ENCODE peak calls at places on chromosomes 2 and 18, in nine cellular contexts. D is PC-9, A is transverse colon, W is brain microvascular endothelial cell, L is cardiac fibroblast, Z is cardiac muscle cell, U is psoas muscle, E is GM23338, C is adrenal gland. T is an unnamed sample.

GRCh38 chr2:156165742-156166141 is 166.8 kb downstream of the NR4A2 start:
- DNase-seq in D (no peak), A (no peak), W (no peak), L (no peak), Z (no peak), U (no peak), E (no peak), C (no peak), T (no peak)

GRCh38 chr2:191637182-191638078 is 40.5 kb upstream of the NABP1 start:
- DNase-seq in D (peak), A (no peak), W (no peak), L (peak), Z (no peak), U (no peak), E (no peak), C (no peak), T (no peak)

GRCh38 chr2:17606851-17607250 is 66.4 kb downstream of the VSNL1 start:
- DNase-seq in D (no peak), A (no peak), W (no peak), L (no peak), Z (no peak), U (no peak), E (no peak), C (no peak), T (no peak)

GRCh38 chr2:236928353-236929153 is 157.1 kb upstream of the COPS8 start:
- DNase-seq in D (no peak), A (no peak), W (no peak), L (no peak), Z (no peak), U (no peak), E (no peak), C (no peak), T (no peak)

GRCh38 chr2:10668402-10669012 is 21.3 kb downstream of the NOL10 start:
- DNase-seq in D (peak), A (no peak), W (peak), L (peak), Z (peak), U (no peak), E (peak), C (no peak), T (peak)

GRCh38 chr2:133710613-133711012 is 142.3 kb upstream of the NCKAP5 start:
- DNase-seq in D (no peak), A (no peak), W (no peak), L (peak), Z (no peak), U (no peak), E (no peak), C (no peak), T (no peak)

GRCh38 chr18:64183674-64184073 is 34.8 kb upstream of the LINC00305 start:
- DNase-seq in D (no peak), A (no peak), W (no peak), L (no peak), Z (no peak), U (no peak), E (no peak), C (no peak), T (no peak)

GRCh38 chr18:35728676-35729075 is 147.1 kb downstream of the GALNT1 start:
- DNase-seq in D (no peak), A (no peak), W (no peak), L (peak), Z (no peak), U (no peak), E (no peak), C (no peak), T (no peak)

GRCh38 chr18:60053747-60054304 is 154.0 kb downstream of the PMAIP1 start:
- DNase-seq in D (peak), A (no peak), W (peak), L (peak), Z (peak), U (no peak), E (peak), C (peak), T (no peak)

DNA sequence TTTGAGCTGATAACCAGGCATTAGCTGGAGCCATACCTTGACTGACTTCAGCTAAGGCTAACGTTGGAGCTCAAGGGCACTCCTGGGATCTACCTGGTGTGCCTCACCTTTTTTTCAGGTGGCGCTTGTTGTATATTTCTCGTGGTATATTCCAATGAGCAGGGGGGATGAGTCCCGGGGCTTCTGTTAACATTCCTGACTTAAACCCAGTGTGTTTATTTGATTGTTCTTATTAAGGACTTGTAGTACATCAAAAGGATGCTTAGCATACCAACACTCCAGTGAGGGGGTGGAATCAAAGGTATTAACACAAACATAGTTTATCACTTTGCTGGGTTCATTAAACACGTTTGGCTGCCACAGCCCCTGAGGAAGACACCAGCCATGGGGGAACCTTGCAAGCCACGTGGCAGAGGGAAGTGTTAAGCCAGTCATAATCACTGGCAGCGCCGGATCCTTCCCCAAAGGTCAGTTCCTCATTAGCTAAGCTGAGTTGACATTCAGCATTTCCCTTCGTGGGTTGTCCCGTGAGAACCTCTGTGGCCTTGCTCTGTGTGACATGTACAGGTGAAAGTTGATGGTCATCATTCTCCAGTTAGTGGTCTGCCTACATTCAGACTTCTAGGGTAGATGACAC is 119.5 kb upstream of the MCFD2 start:
- DNase-seq in D (peak), A (peak), W (no peak), L (no peak), Z (no peak), U (peak), E (peak), C (peak), T (no peak)
- H3K4me3 ChIP-seq in D (peak), A (no peak), W (no peak), L (no peak), Z (no peak), U (no peak), E (no peak), C (no peak), T (no peak)

DNA sequence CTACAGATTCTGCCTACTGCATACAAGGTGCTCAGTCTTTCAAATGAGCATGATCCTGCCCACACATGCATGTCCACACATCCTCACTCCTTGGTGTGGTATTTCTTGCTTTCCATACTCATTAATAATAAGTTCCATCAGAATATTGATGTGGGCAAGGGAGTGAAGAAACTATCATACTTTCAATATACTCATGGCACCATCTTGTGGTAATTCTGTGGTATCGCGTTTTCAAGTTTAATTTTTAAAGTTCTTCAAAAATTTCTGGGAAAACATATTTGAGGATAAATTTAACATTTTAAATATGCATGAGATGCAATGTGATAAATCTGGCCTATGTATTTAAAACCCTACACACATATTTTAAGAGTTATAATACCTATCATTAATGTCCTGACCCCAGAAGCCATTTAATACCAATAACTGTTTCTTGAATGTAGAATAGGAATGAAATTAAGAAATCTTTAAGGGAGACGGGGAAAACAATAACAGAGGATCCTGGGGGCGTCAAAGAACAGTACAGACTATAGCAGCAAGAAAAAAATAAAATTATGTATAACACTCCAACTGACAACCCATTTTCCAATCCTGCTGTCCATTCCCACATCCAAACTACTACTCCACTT is 110.1 kb downstream of the ZNF385B start:
- DNase-seq in D (no peak), A (no peak), W (no peak), L (peak), Z (peak), U (no peak), E (peak), C (no peak), T (no peak)
- H3K4me3 ChIP-seq in D (no peak), A (no peak), W (no peak), L (no peak), Z (no peak), U (no peak), E (no peak), C (no peak), T (no peak)

DNA sequence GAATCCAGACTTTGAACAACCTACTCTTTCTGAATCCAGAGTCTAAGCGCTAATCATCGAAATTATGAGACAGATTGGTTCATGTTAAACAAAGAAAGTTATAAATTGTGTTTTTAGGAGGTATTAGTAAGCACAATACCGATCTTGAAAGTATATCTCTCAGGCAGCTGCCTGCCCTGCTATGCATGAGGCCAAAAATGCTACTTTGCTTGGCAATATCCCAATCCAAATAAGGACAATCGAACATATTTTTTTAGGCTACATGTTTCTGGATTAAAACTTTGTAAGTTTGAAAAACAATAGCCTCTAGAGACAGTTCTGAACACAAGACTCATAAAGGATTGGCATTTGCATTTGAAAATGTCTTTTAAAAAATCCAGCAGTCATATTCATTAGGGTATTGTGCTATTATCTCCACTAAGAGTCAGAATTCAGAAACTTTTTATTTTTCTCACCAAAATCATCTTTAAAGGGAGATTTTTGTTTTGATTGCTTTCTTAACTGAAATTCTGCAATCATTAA is 167.1 kb downstream of the PDE1A start:
- DNase-seq in D (no peak), A (no peak), W (peak), L (peak), Z (no peak), U (no peak), E (no peak), C (no peak), T (no peak)
- H3K4me3 ChIP-seq in D (no peak), A (no peak), W (no peak), L (no peak), Z (no peak), U (no peak), E (no peak), C (no peak), T (no peak)

GRCh38 chr2:152255918-152256317 is 79.1 kb upstream of the FMNL2 start:
- DNase-seq in D (no peak), A (no peak), W (no peak), L (peak), Z (no peak), U (no peak), E (no peak), C (no peak), T (no peak)

GRCh38 chr2:152250421-152251100 is 75.0 kb upstream of the STAM2 start:
- DNase-seq in D (no peak), A (no peak), W (no peak), L (no peak), Z (no peak), U (no peak), E (no peak), C (no peak), T (no peak)

GRCh38 chr2:152254486-152254885 is 78.9 kb upstream of the STAM2 start:
- DNase-seq in D (no peak), A (no peak), W (no peak), L (no peak), Z (no peak), U (no peak), E (no peak), C (no peak), T (no peak)

GRCh38 chr2:152247337-152247695 is 71.8 kb upstream of the STAM2 start:
- DNase-seq in D (no peak), A (no peak), W (peak), L (peak), Z (no peak), U (no peak), E (no peak), C (no peak), T (no peak)

GRCh38 chr2:152251811-152252210 is 76.2 kb upstream of the STAM2 start:
- DNase-seq in D (no peak), A (no peak), W (no peak), L (no peak), Z (no peak), U (no peak), E (no peak), C (no peak), T (no peak)
- H3K4me3 ChIP-seq in D (no peak), A (no peak), W (no peak), L (no peak), Z (no peak), U (no peak), E (no peak), C (no peak), T (no peak)

GRCh38 chr2:110861616-110862260 is 129.4 kb downstream of the ACOXL start:
- DNase-seq in D (no peak), A (no peak), W (no peak), L (no peak), Z (no peak), U (no peak), E (no peak), C (no peak), T (no peak)

GRCh38 chr2:110858135-110858737 is 125.9 kb downstream of the ACOXL start:
- DNase-seq in D (no peak), A (peak), W (no peak), L (no peak), Z (no peak), U (no peak), E (peak), C (no peak), T (no peak)

GRCh38 chr2:110863726-110864125 is 131.4 kb downstream of the ACOXL start:
- DNase-seq in D (no peak), A (no peak), W (no peak), L (no peak), Z (no peak), U (no peak), E (no peak), C (no peak), T (no peak)

GRCh38 chr2:110860620-110861019 is 128.2 kb downstream of the ACOXL start:
- DNase-seq in D (no peak), A (no peak), W (no peak), L (no peak), Z (no peak), U (no peak), E (no peak), C (no peak), T (no peak)

DNA sequence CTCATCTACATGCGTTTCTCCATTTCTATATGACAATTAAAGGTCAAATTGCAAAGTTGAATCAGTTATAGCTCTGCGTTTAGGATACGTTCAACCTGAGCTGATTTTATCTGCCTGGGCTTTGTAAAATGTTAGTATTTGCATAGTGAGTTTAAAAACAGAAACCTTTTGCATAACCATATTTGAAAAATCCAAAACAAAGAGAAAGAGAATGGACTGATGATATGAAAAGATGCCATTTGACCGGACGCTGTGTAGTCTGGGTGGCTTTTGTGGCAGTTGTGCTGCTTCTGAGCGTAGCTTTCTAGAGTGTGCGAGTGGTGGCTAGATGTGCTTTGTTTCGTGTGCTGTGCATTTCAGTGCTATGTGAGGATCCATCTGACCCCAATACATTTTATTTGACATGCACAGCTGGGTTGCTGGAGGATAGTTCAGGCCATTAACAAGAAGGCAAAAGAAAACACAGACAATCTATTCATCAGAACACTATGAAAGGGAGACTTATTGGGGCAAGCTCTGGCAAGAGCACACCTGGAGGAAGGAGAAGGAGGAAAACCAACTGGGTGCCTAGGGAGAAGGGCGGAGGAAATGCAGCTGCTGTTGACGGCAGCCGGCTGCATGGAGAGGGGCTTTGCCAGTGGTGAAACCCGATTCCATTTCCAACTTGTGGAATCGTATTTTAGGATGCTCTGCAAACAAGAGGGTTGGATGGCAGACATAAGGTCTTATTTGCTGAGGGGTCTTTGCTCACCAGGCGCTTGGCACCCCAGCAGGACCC is 126.8 kb downstream of the ACOXL start:
- DNase-seq in D (no peak), A (no peak), W (no peak), L (no peak), Z (no peak), U (no peak), E (peak), C (no peak), T (no peak)
- H3K4me3 ChIP-seq in D (no peak), A (no peak), W (no peak), L (no peak), Z (no peak), U (no peak), E (no peak), C (no peak), T (no peak)

DNA sequence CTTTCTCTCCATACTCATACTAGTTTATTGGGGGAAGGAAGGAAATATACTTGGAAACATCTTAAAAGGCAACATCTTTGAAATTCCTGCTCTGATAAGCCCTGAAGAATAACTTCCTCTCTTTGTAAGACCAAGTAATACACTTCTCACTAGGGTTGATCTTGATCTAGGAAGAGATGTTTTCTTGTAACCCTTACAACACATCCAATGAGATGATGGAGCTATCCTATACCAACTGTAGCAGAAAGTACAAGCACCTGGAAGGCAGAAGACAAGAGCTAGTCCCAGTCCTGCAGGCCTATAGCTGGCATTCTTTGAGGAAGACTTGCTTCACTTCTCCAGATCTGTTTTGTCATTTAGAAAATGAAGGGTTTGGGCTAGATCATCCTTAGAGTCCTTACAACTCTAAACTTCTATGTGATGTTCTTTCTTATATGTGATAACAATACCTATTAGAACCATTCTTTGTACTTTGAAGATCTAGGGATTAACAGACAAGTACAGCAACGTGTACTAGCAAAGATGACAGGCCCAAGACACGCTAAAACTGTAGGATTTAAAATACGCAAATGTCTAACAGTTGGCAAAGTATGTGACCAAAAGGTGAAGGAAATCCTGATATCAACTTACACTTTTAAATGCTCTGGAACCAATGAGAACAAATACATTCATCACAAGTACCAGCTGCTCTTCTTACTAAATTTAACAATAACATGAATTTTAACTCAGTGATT is 1.8 kb downstream of the ANKRD44 start:
- DNase-seq in D (no peak), A (no peak), W (no peak), L (no peak), Z (no peak), U (no peak), E (no peak), C (no peak), T (no peak)
- H3K4me3 ChIP-seq in D (no peak), A (no peak), W (no peak), L (no peak), Z (no peak), U (peak), E (peak), C (no peak), T (no peak)

DNA sequence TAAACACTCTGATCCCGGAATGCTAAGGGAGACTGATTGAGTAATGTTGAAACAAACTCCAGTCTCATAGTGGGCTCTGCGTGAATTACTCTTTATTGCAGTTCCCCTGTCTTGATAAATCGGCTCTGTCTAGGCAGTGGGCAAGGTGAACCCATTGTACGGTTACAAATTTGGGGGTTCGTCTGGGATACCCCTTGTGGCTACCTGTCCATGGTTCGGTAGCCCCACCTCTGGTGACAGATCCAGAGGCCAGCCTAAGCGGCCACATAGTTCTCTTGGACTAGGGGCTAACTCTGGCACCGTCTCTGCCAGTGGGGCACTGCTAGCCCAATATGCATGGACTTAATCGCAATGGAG is 1.1 kb upstream of the STARD7 start:
- DNase-seq in D (no peak), A (no peak), W (no peak), L (no peak), Z (no peak), U (no peak), E (no peak), C (no peak), T (no peak)
- H3K4me3 ChIP-seq in D (peak), A (no peak), W (peak), L (peak), Z (peak), U (peak), E (peak), C (no peak), T (no peak)

DNA sequence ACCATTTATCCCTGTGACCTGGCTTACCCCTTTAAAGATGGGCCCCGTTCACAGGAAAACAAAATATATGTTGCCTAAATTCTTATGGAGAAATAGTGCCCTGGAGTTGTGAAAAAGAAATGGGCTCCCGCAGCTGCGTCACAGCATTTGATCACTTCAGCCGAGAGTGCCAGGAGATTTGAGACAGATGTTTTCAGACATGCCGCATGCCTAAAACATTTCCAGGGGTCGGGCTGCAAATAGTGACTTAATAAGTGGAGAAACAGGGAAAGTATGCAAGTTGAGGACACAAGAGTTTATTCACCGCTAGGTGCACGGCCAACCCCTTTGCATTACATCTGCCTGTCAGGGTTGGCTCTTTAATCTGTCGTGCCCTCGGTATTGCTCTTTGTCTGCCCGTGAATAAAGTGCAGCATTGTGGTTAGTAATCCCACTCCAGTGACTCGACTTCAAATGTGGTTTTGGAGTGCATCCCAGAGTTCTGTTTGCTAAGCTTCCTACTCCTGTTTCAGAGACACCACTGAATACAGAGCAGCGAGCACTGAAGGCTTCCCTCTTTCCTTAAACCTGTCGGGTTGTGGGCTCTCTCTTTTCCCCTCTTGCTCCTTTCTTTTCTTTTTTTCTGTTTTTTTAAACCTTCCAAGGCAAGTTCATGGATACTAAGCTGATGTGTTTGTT is 187.5 kb downstream of the LTBP1 start:
- DNase-seq in D (no peak), A (peak), W (peak), L (peak), Z (peak), U (peak), E (peak), C (peak), T (no peak)
- H3K4me3 ChIP-seq in D (no peak), A (no peak), W (peak), L (peak), Z (no peak), U (peak), E (no peak), C (no peak), T (no peak)

T was measured in iPS DF 6.9.